ENCODE peak calls at places on chromosomes 4 and X, in seven cellular contexts. Y is heart left ventricle; X is amygdala; Z is epithelial cell of esophagus; S is activated CD4-positive, alpha-beta T cell treated with anti-CD3 and anti-CD28 coated beads, Interleukin-2, amount 50 U/mL, for 1 hour; I is esophagus squamous epithelium; M is right cardiac atrium. G is an unnamed sample.

GRCh38 chr4:155072417-155072816 is 136.0 kb upstream of the NPY2R start:
- DNase-seq in Y (no peak), X (no peak), Z (no peak), S (no peak), I (no peak), M (no peak), G (no peak)

GRCh38 chr4:128470492-128471053 is 183.0 kb upstream of the PGRMC2 start:
- DNase-seq in Y (no peak), X (no peak), Z (no peak), S (no peak), I (no peak), M (no peak), G (no peak)

GRCh38 chr4:185534850-185535761 is at the start of gene PDLIM3:
- DNase-seq in Y (peak; percentile 83), X (peak; percentile 58), Z (peak; percentile 41), S (no peak), I (no peak), M (peak; percentile 83), G (peak; percentile 40)

GRCh38 chr4:153488006-153488718 is 22.0 kb downstream of the TMEM131L start:
- DNase-seq in Y (peak; percentile 36), X (no peak), Z (peak; percentile 51), S (peak; percentile 70), I (no peak), M (peak; percentile 37), G (no peak)

GRCh38 chrX:46404774-46405173 is 140.4 kb downstream of the ZNF674 start:
- DNase-seq in Y (no peak), X (no peak), Z (no peak), S (no peak), I (no peak), M (no peak), G (no peak)

GRCh38 chr4:683982-684571 is 4.9 kb downstream of the SLC49A3 start:
- DNase-seq in Y (peak; percentile 73), X (peak; percentile 57), Z (peak; percentile 72), S (no peak), I (no peak), M (peak; percentile 84), G (peak; percentile 77)

GRCh38 chr4:90064196-90064595 is 63.0 kb upstream of the CCSER1 start:
- DNase-seq in Y (no peak), X (no peak), Z (no peak), S (no peak), I (no peak), M (no peak), G (no peak)

GRCh38 chr4:111959202-111959601 is 186.1 kb upstream of the FAM241A start:
- DNase-seq in Y (no peak), X (no peak), Z (peak; percentile 74), S (no peak), I (no peak), M (no peak), G (no peak)

GRCh38 chr4:121998024-121998423 is 46.2 kb upstream of the TRPC3 start:
- DNase-seq in Y (no peak), X (no peak), Z (peak; percentile 20), S (no peak), I (no peak), M (no peak), G (peak; percentile 9)

GRCh38 chrX:79259073-79259689 is 108.0 kb downstream of the ITM2A start:
- DNase-seq in Y (peak; percentile 11), X (no peak), Z (no peak), S (peak; percentile 24), I (no peak), M (no peak), G (no peak)

GRCh38 chr4:121050251-121050650 is 22.1 kb downstream of the NDNF start:
- DNase-seq in Y (no peak), X (no peak), Z (no peak), S (no peak), I (no peak), M (no peak), G (no peak)

GRCh38 chr4:76434901-76435688 is at the start of gene SHROOM3:
- DNase-seq in Y (no peak), X (no peak), Z (peak; percentile 64), S (no peak), I (no peak), M (peak; percentile 25), G (no peak)

GRCh38 chrX:13721819-13722527 is 12.4 kb downstream of the TRAPPC2 start:
- DNase-seq in Y (no peak), X (no peak), Z (peak; percentile 36), S (no peak), I (no peak), M (no peak), G (no peak)

GRCh38 chr4:77586953-77587383 is 18.7 kb upstream of the CXCL13 start:
- DNase-seq in Y (no peak), X (no peak), Z (peak; percentile 99), S (peak; percentile 5), I (no peak), M (no peak), G (no peak)

GRCh38 chrX:153971124-153971631 is 440 bp downstream of the HCFC1 start:
- DNase-seq in Y (peak; percentile 89), X (peak; percentile 74), Z (peak; percentile 89), S (peak; percentile 82), I (peak; percentile 50), M (peak; percentile 94), G (peak; percentile 72)

GRCh38 chr4:145909331-145909730 is 29.3 kb downstream of the ZNF827 start:
- DNase-seq in Y (peak; percentile 84), X (peak; percentile 35), Z (peak; percentile 62), S (no peak), I (no peak), M (peak; percentile 75), G (peak; percentile 46)

GRCh38 chrX:48794340-48794920 is 7.4 kb upstream of the HDAC6 start:
- DNase-seq in Y (no peak), X (no peak), Z (no peak), S (no peak), I (no peak), M (no peak), G (no peak)

GRCh38 chr4:48909697-48910096 is 3.1 kb upstream of the OCIAD2 start:
- DNase-seq in Y (no peak), X (no peak), Z (peak; percentile 100), S (no peak), I (no peak), M (no peak), G (no peak)

GRCh38 chrX:44432641-44433040 is 89.2 kb upstream of the EFHC2 start:
- DNase-seq in Y (peak; percentile 27), X (no peak), Z (peak; percentile 71), S (no peak), I (no peak), M (no peak), G (peak; percentile 4)

GRCh38 chr4:113153529-113154101 is 104.2 kb downstream of the ANK2 start:
- DNase-seq in Y (no peak), X (no peak), Z (peak; percentile 85), S (no peak), I (no peak), M (no peak), G (no peak)

GRCh38 chr4:71411976-71412375 is 73.2 kb downstream of the SLC4A4 start:
- DNase-seq in Y (no peak), X (no peak), Z (no peak), S (no peak), I (no peak), M (no peak), G (no peak)

GRCh38 chr4:1870578-1871443 is at the start of gene NSD2:
- DNase-seq in Y (peak; percentile 91), X (peak; percentile 56), Z (peak; percentile 92), S (peak; percentile 90), I (peak; percentile 27), M (peak; percentile 91), G (peak; percentile 91)

GRCh38 chr4:90127223-90127705 is at the start of gene CCSER1:
- DNase-seq in Y (peak; percentile 78), X (peak; percentile 45), Z (peak; percentile 75), S (peak; percentile 21), I (peak; percentile 25), M (peak; percentile 83), G (peak; percentile 71)

GRCh38 chr4:54268151-54268550 is 39.1 kb downstream of the PDGFRA start:
- DNase-seq in Y (no peak), X (no peak), Z (peak; percentile 35), S (no peak), I (no peak), M (no peak), G (no peak)

GRCh38 chr4:109574443-109574850 is 14.4 kb downstream of the MCUB start:
- DNase-seq in Y (no peak), X (no peak), Z (peak; percentile 51), S (no peak), I (no peak), M (no peak), G (no peak)

GRCh38 chrX:134688181-134688580 is 29.9 kb upstream of the PLAC1 start:
- DNase-seq in Y (no peak), X (no peak), Z (peak; percentile 49), S (no peak), I (no peak), M (no peak), G (no peak)

GRCh38 chr4:59629348-59629747 is 1570.8 kb upstream of the ADGRL3 start:
- DNase-seq in Y (no peak), X (no peak), Z (no peak), S (no peak), I (no peak), M (no peak), G (no peak)

GRCh38 chr4:169139013-169139412 is 129.0 kb upstream of the CBR4 start:
- DNase-seq in Y (no peak), X (no peak), Z (no peak), S (no peak), I (no peak), M (no peak), G (no peak)